ENCODE peak calls at places on chromosomes 6 and 20, in ten cellular contexts. V is ELR; D is WTC11; Z is stimulated activated effector memory CD8-positive, alpha-beta T cell treated with anti-CD3 and anti-CD28 coated beads, Interleukin-12 subunit alpha, Interleukin-12 subunit beta, amount 100 ng/mL, for 72 hours; P is EL; L is LHCN-M2; Y is breast epithelium; G is HS-5; N is mesothelial cell of epicardium; X is heart left ventricle. H is an unnamed sample.

GRCh38 chr6:169592558-169592957 is 109.3 kb downstream of the WDR27 start:
- DNase-seq in V (peak), D (no peak), N (no peak), X (no peak), G (no peak), P (peak), L (peak), Y (no peak), Z (no peak), H (no peak)

GRCh38 chr6:91083226-91083625 is 496.4 kb upstream of the MAP3K7 start:
- DNase-seq in X (no peak), L (peak), G (peak), N (no peak), Y (no peak), P (no peak), Z (no peak), D (no peak), V (no peak), H (no peak)

GRCh38 chr20:50478162-50479036 is 31.8 kb upstream of the PTPN1 start:
- DNase-seq in X (peak), Z (peak), L (peak), D (peak), N (no peak), G (no peak), V (peak), Y (peak), P (peak), H (peak)

GRCh38 chr6:129709451-129709908 is 497 bp downstream of the ARHGAP18 start:
- DNase-seq in L (no peak), V (peak), D (no peak), X (no peak), G (no peak), Y (no peak), N (no peak), Z (no peak), P (peak), H (peak)

GRCh38 chr20:51005214-51005613 is 17.7 kb downstream of the KCNG1 start:
- DNase-seq in P (no peak), Z (no peak), L (no peak), D (no peak), Y (no peak), N (no peak), V (no peak), G (no peak), X (no peak), H (no peak)

GRCh38 chr20:46767127-46767761 is 57.8 kb downstream of the SLC2A10 start:
- DNase-seq in V (peak), X (no peak), P (peak), L (peak), N (no peak), Y (no peak), Z (no peak), G (no peak), D (peak), H (peak)

GRCh38 chr20:54368578-54368977 is 106.8 kb upstream of the DOK5 start:
- DNase-seq in Y (no peak), X (no peak), V (no peak), D (no peak), P (no peak), L (peak), G (no peak), Z (no peak), N (no peak), H (no peak)

GRCh38 chr6:8462694-8463093 is 27.3 kb upstream of the SLC35B3 start:
- DNase-seq in X (no peak), V (no peak), Z (no peak), N (no peak), L (no peak), D (no peak), Y (no peak), G (no peak), P (no peak), H (no peak)

GRCh38 chr6:113411006-113411405 is 446.1 kb upstream of the MARCKS start:
- DNase-seq in N (no peak), P (peak), Z (no peak), Y (no peak), V (peak), G (no peak), D (no peak), X (no peak), L (peak), H (no peak)

GRCh38 chr6:131858765-131859490 is 51.1 kb downstream of the ENPP1 start:
- DNase-seq in P (peak), Z (no peak), V (peak), N (no peak), L (peak), G (peak), X (no peak), D (no peak), Y (no peak), H (peak)

GRCh38 chr20:1357921-1358671 is 29.2 kb upstream of the SDCBP2 start:
- DNase-seq in G (no peak), Z (no peak), L (peak), N (no peak), D (no peak), V (peak), Y (no peak), P (peak), X (no peak), H (no peak)

GRCh38 chr6:89034586-89035251 is 45.8 kb upstream of the PNRC1 start:
- DNase-seq in D (no peak), P (peak), G (peak), L (peak), V (peak), N (no peak), Z (no peak), X (no peak), Y (peak), H (no peak)

GRCh38 chr20:35344354-35344837 is 52.2 kb upstream of the FAM83C start:
- DNase-seq in L (peak), Y (no peak), N (no peak), V (peak), Z (no peak), X (peak), P (peak), G (peak), D (no peak), H (peak)

GRCh38 chr6:75204222-75204958 is 1.5 kb downstream of the COL12A1 start:
- DNase-seq in P (peak), V (peak), L (peak), X (no peak), N (no peak), Z (no peak), Y (peak), D (peak), G (peak), H (peak)

GRCh38 chr6:106745824-106746610 is 116.6 kb downstream of the QRSL1 start:
- DNase-seq in G (no peak), P (peak), N (no peak), D (no peak), V (peak), X (no peak), L (peak), Z (no peak), Y (no peak), H (no peak)

GRCh38 chr6:74100719-74101287 is 404.8 kb downstream of the CD109 start:
- DNase-seq in G (no peak), X (no peak), N (no peak), Z (no peak), Y (no peak), V (no peak), P (peak), D (no peak), L (no peak), H (no peak)

GRCh38 chr6:72955666-72956065 is 269.6 kb downstream of the KHDC1L start:
- DNase-seq in Z (no peak), P (no peak), G (no peak), D (no peak), V (peak), N (no peak), X (no peak), Y (no peak), L (peak), H (no peak)

GRCh38 chr6:45759134-45759849 is 256.4 kb downstream of the CLIC5 start:
- DNase-seq in L (no peak), G (no peak), V (no peak), Y (no peak), Z (no peak), X (no peak), D (no peak), P (no peak), N (no peak), H (no peak)

GRCh38 chr6:73704260-73704659 is 8.3 kb downstream of the CD109 start:
- DNase-seq in G (peak), P (peak), Z (peak), X (no peak), V (peak), N (no peak), Y (peak), L (peak), D (no peak), H (peak)

GRCh38 chr20:539848-540247 is 3.7 kb downstream of the CSNK2A1 start:
- DNase-seq in P (peak), Z (no peak), Y (no peak), X (no peak), N (no peak), D (no peak), L (peak), V (peak), G (no peak), H (peak)

H was measured in dermis blood vessel endothelial cell.